ENCODE peak calls at places on chromosome 14, in nine cellular contexts. E is body of pancreas; X is thyroid gland; Y is PC-3; H is fibroblast of lung; Z is lung; S is MM.1S; Q is CD8-positive, alpha-beta T cell; K is Caco-2. P is an unnamed sample. For H3K36me3 and H3K4me1, the result is how much of the 10 kb centered on the place peaks cover.

GRCh38 chr14:72457641-72458040 is 436.3 kb downstream of the DPF3 start:
- DNase-seq in E (no peak), X (no peak), Y (peak), H (peak), Z (no peak), S (no peak), Q (no peak), K (no peak), P (no peak)

GRCh38 chr14:100406505-100407131 is 83.5 kb downstream of the SLC25A47 start:
- DNase-seq in E (peak), X (no peak), Y (peak), H (peak), Z (no peak), S (no peak), Q (peak), K (no peak), P (no peak)

GRCh38 chr14:99271951-99272668 is at the start of gene BCL11B:
- DNase-seq in E (peak), X (peak), Y (peak), H (peak), Z (peak), S (peak), Q (peak), K (peak), P (peak)

GRCh38 chr14:56172571-56172971 is 54.4 kb downstream of the PELI2 start:
- DNase-seq in E (no peak), X (no peak), Y (peak), H (peak), Z (no peak), S (no peak), Q (no peak), K (no peak), P (peak)

GRCh38 chr14:30440986-30441385 is 118.0 kb upstream of the G2E3 start:
- DNase-seq in E (no peak), X (no peak), Y (no peak), H (no peak), Z (no peak), S (no peak), Q (no peak), K (no peak), P (no peak)

GRCh38 chr14:67221248-67221981 is 19.8 kb upstream of the PALS1 start:
- DNase-seq in E (no peak), X (no peak), Y (peak), H (peak), Z (no peak), S (no peak), Q (no peak), K (no peak), P (no peak)

GRCh38 chr14:68643673-68644072 is 149.2 kb downstream of the ZFP36L1 start:
- DNase-seq in E (no peak), X (no peak), Y (no peak), H (no peak), Z (no peak), S (no peak), Q (no peak), K (no peak), P (no peak)

GRCh38 chr14:95157987-95158712 is 821 bp upstream of the DICER1 start:
- DNase-seq in E (no peak), X (no peak), Y (peak), H (no peak), Z (no peak), S (peak), Q (no peak), K (peak), P (peak)

GRCh38 chr14:95557832-95558231 is 23.0 kb downstream of the GLRX5 start:
- DNase-seq in E (no peak), X (no peak), Y (no peak), H (no peak), Z (no peak), S (no peak), Q (no peak), K (no peak), P (no peak)

GRCh38 chr14:42736408-42736807 is 1129.7 kb downstream of the LRFN5 start:
- DNase-seq in E (no peak), X (no peak), Y (no peak), H (no peak), Z (no peak), S (no peak), Q (no peak), K (no peak), P (no peak)

GRCh38 chr14:100754020-100754419 is 27.3 kb downstream of the DLK1 start:
- DNase-seq in E (no peak), X (no peak), Y (no peak), H (no peak), Z (no peak), S (no peak), Q (no peak), K (no peak), P (no peak)

GRCh38 chr14:104650057-104650980 is 39.1 kb upstream of the INF2 start:
- DNase-seq in E (peak), X (peak), Y (peak), H (peak), Z (peak), S (no peak), Q (peak), K (peak), P (peak)

GRCh38 chr14:69226178-69226577 is 33.8 kb upstream of the GALNT16 start:
- DNase-seq in E (no peak), X (no peak), Y (no peak), H (peak), Z (no peak), S (no peak), Q (no peak), K (no peak), P (no peak)

GRCh38 chr14:79265366-79265765 is 945.9 kb downstream of the DIO2 start:
- DNase-seq in E (no peak), X (no peak), Y (peak), H (peak), Z (no peak), S (no peak), Q (no peak), K (no peak), P (no peak)

GRCh38 chr14:72683787-72684186 is 210.1 kb downstream of the DPF3 start:
- DNase-seq in E (no peak), X (no peak), Y (no peak), H (no peak), Z (no peak), S (no peak), Q (no peak), K (no peak), P (no peak)

GRCh38 chr14:97155320-97155719 is 358.1 kb downstream of the VRK1 start:
- DNase-seq in E (no peak), X (no peak), Y (no peak), H (no peak), Z (no peak), S (no peak), Q (no peak), K (no peak), P (no peak)

GRCh38 chr14:101288436-101289229 is 272.7 kb upstream of the DIO3 start:
- DNase-seq in E (peak), X (no peak), Y (no peak), H (no peak), Z (no peak), S (no peak), Q (no peak), K (no peak), P (no peak)

GRCh38 chr14:92651106-92651792 is 97.2 kb downstream of the LGMN start:
- DNase-seq in E (peak), X (no peak), Y (no peak), H (no peak), Z (peak), S (no peak), Q (peak), K (no peak), P (no peak)

GRCh38 chr14:91202234-91202974 is 42.1 kb downstream of the GPR68 start:
- DNase-seq in E (peak), X (peak), Y (peak), H (peak), Z (peak), S (no peak), Q (no peak), K (no peak), P (no peak)

GRCh38 chr14:77980475-77981321 is 180.8 kb downstream of the ADCK1 start:
- DNase-seq in E (peak), X (peak), Y (no peak), H (peak), Z (peak), S (no peak), Q (no peak), K (peak), P (no peak)

GRCh38 chr14:23301288-23301968 is 1.2 kb downstream of the PPP1R3E start:
- DNase-seq in E (peak), X (peak), Y (peak), H (peak), Z (peak), S (peak), Q (peak), K (peak), P (peak)

GRCh38 chr14:92895352-92895878 is 27.5 kb upstream of the CHGA start:
- DNase-seq in E (no peak), X (no peak), Y (no peak), H (no peak), Z (no peak), S (no peak), Q (no peak), K (no peak), P (no peak)

GRCh38 chr14:45906257-45906656 is 653.3 kb upstream of the MIS18BP1 start:
- DNase-seq in E (no peak), X (no peak), Y (peak), H (no peak), Z (no peak), S (no peak), Q (no peak), K (no peak), P (no peak)

GRCh38 chr14:24151404-24152080 is 4.2 kb downstream of the RNF31 start:
- DNase-seq in E (no peak), X (no peak), Y (no peak), H (no peak), Z (no peak), S (no peak), Q (no peak), K (no peak), P (no peak)

GRCh38 chr14:90330203-90331196 is 1.2 kb downstream of the NRDE2 start:
- DNase-seq in E (no peak), X (no peak), Y (no peak), H (no peak), Z (no peak), S (no peak), Q (no peak), K (no peak), P (no peak)

GRCh38 chr14:96100171-96101064 is 61.3 kb downstream of the C14orf132 start:
- DNase-seq in E (peak), X (peak), Y (peak), H (peak), Z (peak), S (peak), Q (peak), K (peak), P (peak)

GRCh38 chr14:101849125-101849524 is 87.6 kb downstream of the PPP2R5C start:
- DNase-seq in E (no peak), X (no peak), Y (no peak), H (no peak), Z (no peak), S (no peak), Q (no peak), K (no peak), P (peak)

GRCh38 chr14:50453869-50454268 is 57.2 kb upstream of the CDKL1 start:
- DNase-seq in E (no peak), X (no peak), Y (no peak), H (no peak), Z (no peak), S (no peak), Q (no peak), K (no peak), P (no peak)
- H3K36me3 ChIP-seq in E (under half), X (under half), Y (under half), H (under half), Z (under half), S (under half), Q (under half), K (under half), P (under half)

DNA sequence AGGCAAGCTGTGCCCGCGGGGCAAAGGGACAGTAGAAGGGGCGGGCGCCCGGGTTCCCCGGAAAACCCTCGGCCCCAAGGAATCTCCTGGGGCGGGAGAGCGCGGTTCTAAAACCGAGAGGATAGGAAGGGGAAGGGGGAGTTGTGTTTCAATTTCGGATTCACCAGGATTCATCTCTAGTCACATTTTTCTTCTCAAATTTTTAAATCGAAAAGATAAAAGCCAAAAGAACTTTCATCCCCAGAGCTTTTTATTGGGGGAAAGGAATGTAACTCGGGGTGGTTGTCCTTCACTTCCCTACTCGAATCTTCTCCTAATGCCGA is 1.4 kb downstream of the BMP4 start:
- DNase-seq in E (no peak), X (no peak), Y (no peak), H (no peak), Z (no peak), S (no peak), Q (no peak), K (no peak), P (no peak)
- H3K4me3 ChIP-seq in E (peak), X (no peak), Y (peak), H (peak), Z (peak), S (peak), Q (no peak), K (peak), P (peak)

DNA sequence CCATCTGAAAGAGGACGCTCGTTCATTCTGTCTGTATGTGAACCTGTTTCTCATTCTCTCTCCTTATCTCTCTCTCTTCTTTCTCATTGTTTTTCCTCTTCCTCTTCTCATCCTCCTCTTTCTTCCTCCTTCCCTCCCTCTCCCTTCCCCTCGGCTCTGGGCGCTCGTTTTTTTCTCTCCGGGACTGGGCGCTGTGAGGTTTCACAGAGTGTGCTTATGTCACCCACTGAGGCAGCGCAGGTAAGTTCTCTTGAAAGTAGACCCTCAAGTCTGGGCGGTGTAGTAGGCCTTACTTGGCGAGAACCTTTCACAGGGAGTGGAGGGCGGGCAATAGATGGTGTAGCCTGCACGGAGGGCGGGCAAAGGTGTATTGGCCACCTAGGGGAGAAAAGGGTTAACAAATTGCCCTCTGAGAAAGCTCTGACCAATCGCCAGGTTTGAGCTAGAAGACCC is 4.5 kb upstream of the SIX1 start:
- DNase-seq in E (no peak), X (no peak), Y (no peak), H (no peak), Z (no peak), S (no peak), Q (no peak), K (no peak), P (no peak)
- H3K4me1 ChIP-seq in E (half or more), X (under half), Y (under half), H (under half), Z (under half), S (under half), Q (half or more), K (under half), P (under half)

GRCh38 chr14:94045563-94046345 is 19.6 kb downstream of the OTUB2 start:
- DNase-seq in E (peak), X (no peak), Y (no peak), H (no peak), Z (no peak), S (no peak), Q (no peak), K (no peak), P (no peak)
- H3K36me3 ChIP-seq in E (under half), X (under half), Y (half or more), H (under half), Z (under half), S (under half), Q (half or more), K (under half), P (half or more)

GRCh38 chr14:52793061-52793460 is 1.7 kb upstream of the GNPNAT1 start:
- DNase-seq in E (no peak), X (no peak), Y (no peak), H (no peak), Z (no peak), S (no peak), Q (no peak), K (peak), P (no peak)
- H3K4me3 ChIP-seq in E (no peak), X (no peak), Y (no peak), H (no peak), Z (no peak), S (no peak), Q (no peak), K (no peak), P (no peak)

DNA sequence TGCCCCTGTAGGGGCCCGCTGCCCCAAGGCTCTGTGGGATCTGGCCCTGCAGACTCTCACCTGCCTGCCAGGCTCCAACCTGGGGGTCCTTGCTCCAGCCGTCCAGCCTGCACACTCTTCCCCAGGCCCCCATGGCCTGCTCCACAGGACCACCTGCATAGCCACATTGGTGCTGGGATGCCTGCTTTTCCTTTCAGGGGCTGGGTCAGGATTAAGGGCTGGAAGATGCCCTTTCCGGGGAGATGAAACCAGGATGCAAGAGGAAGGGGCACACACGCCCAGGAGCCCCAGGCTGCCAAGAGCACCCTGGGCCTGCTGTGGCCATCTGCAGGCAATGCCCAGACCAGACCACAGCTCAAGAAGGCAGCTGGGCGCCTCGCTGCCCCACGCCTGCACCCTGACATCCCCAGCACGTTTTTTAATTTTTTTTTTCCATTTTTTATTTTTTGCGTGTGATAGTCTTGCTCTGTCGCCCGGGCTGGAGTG is 15.0 kb downstream of the BAG5 start:
- DNase-seq in E (no peak), X (no peak), Y (no peak), H (no peak), Z (no peak), S (no peak), Q (no peak), K (no peak), P (no peak)
- H3K4me1 ChIP-seq in E (under half), X (half or more), Y (under half), H (under half), Z (under half), S (under half), Q (under half), K (under half), P (under half)